ENCODE peak calls at places on chromosomes 2 and 18, in six cellular contexts. V is vagina, N is IMR-90, J is transverse colon, Y is epithelial cell of esophagus, E is GM13977. L is an unnamed sample.

GRCh38 chr2:240464514-240465241 is 29.2 kb downstream of the GPC1 start:
- DNase-seq in N (no peak), V (peak), Y (no peak), E (no peak), J (no peak), L (peak)

GRCh38 chr2:66364495-66364992 is 70.4 kb upstream of the MEIS1 start:
- DNase-seq in N (peak), Y (peak), E (no peak), J (no peak), V (no peak), L (no peak)

GRCh38 chr18:57910817-57911216 is 107.7 kb upstream of the ATP8B1 start:
- DNase-seq in N (no peak), Y (no peak), J (no peak), E (peak), V (no peak), L (no peak)

GRCh38 chr2:67726416-67726815 is 329.3 kb downstream of the ETAA1 start:
- DNase-seq in V (no peak), E (no peak), N (no peak), J (peak), Y (no peak), L (no peak)

GRCh38 chr2:178069551-178069950 is 3.0 kb downstream of the PDE11A start:
- DNase-seq in V (no peak), Y (no peak), J (no peak), N (no peak), E (no peak), L (no peak)

GRCh38 chr2:118223487-118224136 is 135.3 kb downstream of the INSIG2 start:
- DNase-seq in Y (no peak), J (no peak), E (no peak), V (no peak), N (no peak), L (no peak)

GRCh38 chr18:4444306-4444705 is 10.8 kb downstream of the DLGAP1 start:
- DNase-seq in J (no peak), Y (no peak), N (no peak), E (no peak), V (no peak), L (no peak)

GRCh38 chr2:26740890-26741302 is 23.2 kb upstream of the SLC35F6 start:
- DNase-seq in J (no peak), N (peak), Y (peak), E (no peak), V (no peak), L (no peak)

GRCh38 chr2:127358044-127358443 is 29.7 kb downstream of the MAP3K2 start:
- DNase-seq in Y (no peak), V (no peak), N (peak), E (no peak), J (no peak), L (no peak)

GRCh38 chr2:31216734-31217133 is 581 bp downstream of the CAPN14 start:
- DNase-seq in Y (no peak), V (peak), N (no peak), E (no peak), J (no peak), L (peak)

GRCh38 chr18:53946561-53946960 is 277.9 kb downstream of the MBD2 start:
- DNase-seq in V (no peak), J (no peak), N (no peak), E (no peak), Y (peak), L (no peak)

GRCh38 chr18:61893304-61893970 is 630 bp upstream of the RNF152 start:
- DNase-seq in J (peak), V (no peak), N (peak), E (peak), Y (peak), L (peak)

GRCh38 chr18:61891271-61891670 is 1.5 kb downstream of the RNF152 start:
- DNase-seq in V (no peak), E (no peak), Y (peak), J (no peak), N (no peak), L (no peak)

GRCh38 chr18:61891874-61892273 is 933 bp downstream of the RNF152 start:
- DNase-seq in N (no peak), Y (no peak), V (no peak), J (no peak), E (no peak), L (no peak)

GRCh38 chr18:61893971-61894750 is 1.4 kb upstream of the RNF152 start:
- DNase-seq in N (peak), V (no peak), E (peak), J (peak), Y (peak), L (peak)

GRCh38 chr18:61892683-61893303 is at the start of gene RNF152:
- DNase-seq in J (peak), V (no peak), N (peak), E (no peak), Y (peak), L (no peak)
- TF ChIP-seq CTCF in J (no peak), V (no peak), N (peak), E (no peak), Y (no peak), L (peak)

GRCh38 chr2:41024806-41025205 is 572.9 kb upstream of the SLC8A1 start:
- DNase-seq in E (no peak), J (no peak), Y (no peak), N (no peak), V (no peak), L (no peak)

DNA sequence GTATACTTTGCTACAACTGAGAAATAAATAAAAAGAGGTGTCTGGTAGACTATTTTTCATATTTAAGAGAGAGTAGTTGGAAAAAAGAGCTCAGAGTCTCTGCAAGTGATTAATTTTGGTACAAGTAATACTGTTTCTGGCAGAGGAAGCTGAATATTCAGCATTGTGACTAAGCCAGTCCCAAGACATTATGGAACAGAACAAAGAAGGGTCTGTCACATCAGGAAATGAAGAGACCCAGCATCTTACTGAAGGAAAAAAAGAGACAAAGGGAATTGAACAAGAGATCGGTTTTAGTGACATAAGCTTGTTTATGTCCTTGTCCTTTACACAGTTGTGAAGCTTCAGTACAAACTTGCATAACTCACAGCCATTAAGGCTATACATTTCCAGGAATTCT is 568.4 kb upstream of the SLC8A1 start:
- DNase-seq in Y (no peak), E (no peak), N (no peak), J (no peak), V (no peak), L (no peak)
- TF ChIP-seq CTCF in Y (no peak), E (no peak), N (no peak), J (no peak), V (no peak), L (no peak)

GRCh38 chr18:60668583-60668982 is 296.0 kb upstream of the MC4R start:
- DNase-seq in J (no peak), Y (no peak), N (no peak), V (no peak), E (no peak), L (no peak)
- TF ChIP-seq CTCF in J (no peak), Y (peak), N (no peak), V (no peak), E (no peak), L (peak)

GRCh38 chr2:219002395-219003266 is 9.4 kb upstream of the CRYBA2 start:
- DNase-seq in E (no peak), N (no peak), V (no peak), J (peak), Y (peak), L (no peak)
- TF ChIP-seq CTCF in E (peak), N (peak), V (no peak), J (peak), Y (peak), L (peak)

GRCh38 chr18:34867520-34867919 is 157.4 kb downstream of the DTNA start:
- DNase-seq in E (no peak), V (no peak), J (no peak), N (no peak), Y (no peak), L (no peak)
- TF ChIP-seq CTCF in E (no peak), V (no peak), J (no peak), N (no peak), Y (no peak), L (peak)

GRCh38 chr2:14273650-14274049 is 358.9 kb upstream of the LRATD1 start:
- DNase-seq in J (no peak), E (no peak), N (no peak), V (no peak), Y (no peak), L (no peak)
- TF ChIP-seq CTCF in J (no peak), E (no peak), N (no peak), V (no peak), Y (no peak), L (no peak)

DNA sequence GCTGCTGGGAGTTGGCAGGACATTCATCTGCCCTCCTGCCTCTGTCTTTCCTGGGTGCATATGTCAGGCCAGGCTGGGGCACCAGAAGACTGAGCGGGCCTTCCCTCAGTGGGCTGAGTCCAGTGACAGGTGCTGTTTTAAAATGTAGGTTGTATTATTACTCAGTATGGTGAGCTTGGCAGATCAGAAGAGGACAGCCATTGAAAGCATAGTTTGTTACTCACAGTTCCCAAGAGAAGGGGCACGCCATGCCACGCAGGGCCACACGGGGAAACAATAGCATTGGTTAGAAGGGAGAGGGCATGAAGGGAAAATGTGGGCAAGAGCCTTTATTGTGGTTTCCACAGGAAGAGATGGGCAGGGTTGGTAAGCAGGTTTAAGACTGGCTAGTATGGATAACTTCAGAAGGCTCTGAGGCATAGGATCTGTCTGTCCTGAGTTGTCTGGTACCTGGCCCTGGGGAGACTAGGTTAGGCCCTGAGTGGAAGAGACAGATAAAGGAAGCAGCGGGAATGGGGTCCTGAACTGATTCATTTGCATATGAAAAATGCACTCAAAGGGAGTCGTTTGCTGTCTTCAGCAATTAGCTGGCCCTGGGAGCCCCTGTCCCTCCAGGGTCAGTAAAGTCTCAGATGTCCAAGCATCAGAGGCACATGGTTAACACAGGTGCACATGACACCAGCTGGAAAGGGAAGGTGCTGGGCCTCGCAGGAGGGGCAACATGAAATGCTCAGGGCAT is 172.2 kb downstream of the ACOXL start:
- DNase-seq in Y (no peak), J (no peak), E (peak), N (no peak), V (no peak), L (no peak)
- TF ChIP-seq CTCF in Y (no peak), J (no peak), E (no peak), N (no peak), V (no peak), L (no peak)

DNA sequence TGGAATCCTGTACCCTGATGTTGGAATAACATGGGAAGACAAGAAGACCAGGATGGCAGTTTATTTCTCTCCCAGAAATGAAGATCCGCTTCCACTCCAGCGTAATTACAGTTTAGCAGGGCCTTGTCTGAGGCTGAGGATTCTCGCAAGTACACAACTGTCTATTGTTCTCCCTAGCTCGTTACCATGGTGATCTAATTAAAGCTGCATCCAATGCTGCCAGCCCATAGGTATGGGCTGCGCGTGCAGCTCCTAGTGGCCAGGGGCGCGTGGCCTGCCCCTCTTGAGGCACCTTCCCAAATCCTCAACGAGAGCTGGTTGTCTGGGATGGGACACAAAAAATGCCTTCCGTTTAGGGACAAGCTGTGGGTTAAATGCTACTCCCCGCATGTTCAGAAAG is 344.9 kb downstream of the CYRIA start:
- DNase-seq in Y (no peak), V (no peak), J (no peak), E (no peak), N (no peak), L (no peak)
- TF ChIP-seq CTCF in Y (no peak), V (no peak), J (no peak), E (no peak), N (no peak), L (no peak)

L was measured in osteocyte.